ENCODE peak calls at places on chromosomes 7 and 10, in seven cellular contexts. U is naive thymus-derived CD4-positive, alpha-beta T cell; M is CD4-positive, CD25-positive, alpha-beta regulatory T cell; G is iPS DF 6.9; K is upper lobe of right lung; N is adrenal gland; R is HCT116. L is an unnamed sample.

GRCh38 chr10:63593576-63593975 is 72.4 kb downstream of the REEP3 start:
- DNase-seq in U (no peak), M (no peak), G (no peak), K (no peak), N (no peak), R (no peak), L (no peak)

GRCh38 chr10:118175148-118175547 is 128.4 kb upstream of the RAB11FIP2 start:
- DNase-seq in U (no peak), M (no peak), G (no peak), K (no peak), N (no peak), R (no peak), L (no peak)

GRCh38 chr7:2403014-2403717 is at the start of gene CHST12:
- DNase-seq in U (peak), M (peak), G (peak), K (peak), N (peak), R (peak), L (peak)

GRCh38 chr7:115962340-115962739 is 68.2 kb downstream of the TFEC start:
- DNase-seq in U (no peak), M (no peak), G (no peak), K (no peak), N (no peak), R (no peak), L (no peak)

GRCh38 chr7:27154901-27155815 is 1.3 kb downstream of the HOXA7 start:
- DNase-seq in U (no peak), M (no peak), G (no peak), K (peak), N (peak), R (no peak), L (no peak)

GRCh38 chr10:129771024-129771423 is 193.1 kb downstream of the EBF3 start:
- DNase-seq in U (no peak), M (no peak), G (no peak), K (no peak), N (no peak), R (no peak), L (no peak)

GRCh38 chr7:91571601-91572000 is 307.4 kb downstream of the FZD1 start:
- DNase-seq in U (no peak), M (no peak), G (no peak), K (no peak), N (no peak), R (no peak), L (no peak)

GRCh38 chr7:106110238-106110560 is 1.9 kb downstream of the SYPL1 start:
- DNase-seq in U (no peak), M (no peak), G (no peak), K (no peak), N (no peak), R (no peak), L (no peak)

GRCh38 chr10:116817178-116817577 is 32.1 kb upstream of the ENO4 start:
- DNase-seq in U (no peak), M (no peak), G (no peak), K (no peak), N (no peak), R (no peak), L (no peak)

GRCh38 chr10:62594093-62594520 is 210.4 kb upstream of the ADO start:
- DNase-seq in U (peak), M (peak), G (peak), K (peak), N (peak), R (peak), L (peak)

GRCh38 chr10:99730026-99730425 is 1.9 kb downstream of the COX15 start:
- DNase-seq in U (no peak), M (no peak), G (no peak), K (no peak), N (no peak), R (no peak), L (no peak)

GRCh38 chr7:116455499-116455898 is 44.0 kb upstream of the CAV2 start:
- DNase-seq in U (no peak), M (no peak), G (no peak), K (no peak), N (no peak), R (no peak), L (no peak)

GRCh38 chr10:121818599-121818998 is 109.2 kb downstream of the ATE1 start:
- DNase-seq in U (no peak), M (no peak), G (no peak), K (no peak), N (no peak), R (no peak), L (no peak)

GRCh38 chr10:17125316-17125715 is 4.3 kb downstream of the CUBN start:
- DNase-seq in U (no peak), M (no peak), G (no peak), K (no peak), N (no peak), R (no peak), L (no peak)

GRCh38 chr7:618539-619355 is 99.1 kb upstream of the PDGFA start:
- DNase-seq in U (peak), M (peak), G (no peak), K (peak), N (no peak), R (no peak), L (no peak)

GRCh38 chr10:22335204-22335956 is 9.9 kb upstream of the SPAG6 start:
- DNase-seq in U (peak), M (peak), G (no peak), K (peak), N (peak), R (no peak), L (peak)

GRCh38 chr10:131870831-131871672 is 29.8 kb upstream of the PPP2R2D start:
- DNase-seq in U (no peak), M (no peak), G (no peak), K (peak), N (no peak), R (no peak), L (no peak)

GRCh38 chr10:7585228-7585627 is 81.5 kb downstream of the ITIH5 start:
- DNase-seq in U (no peak), M (no peak), G (no peak), K (no peak), N (no peak), R (no peak), L (no peak)

GRCh38 chr7:27153526-27153925 is 1.1 kb upstream of the HOXA3 start:
- DNase-seq in U (no peak), M (no peak), G (no peak), K (no peak), N (no peak), R (no peak), L (no peak)

GRCh38 chr7:155792315-155792960 is 19.8 kb downstream of the SHH start:
- DNase-seq in U (no peak), M (no peak), G (no peak), K (no peak), N (no peak), R (no peak), L (no peak)

GRCh38 chr7:512146-512510 is 7.5 kb downstream of the PDGFA start:
- DNase-seq in U (no peak), M (no peak), G (no peak), K (no peak), N (no peak), R (no peak), L (no peak)

GRCh38 chr7:106175507-106175906 is 63.4 kb upstream of the SYPL1 start:
- DNase-seq in U (no peak), M (no peak), G (no peak), K (no peak), N (no peak), R (no peak), L (no peak)

GRCh38 chr7:112540839-112541577 is 60.2 kb downstream of the LSMEM1 start:
- DNase-seq in U (no peak), M (no peak), G (no peak), K (no peak), N (no peak), R (no peak), L (no peak)

GRCh38 chr10:57338823-57339558 is 928.7 kb downstream of the IPMK start:
- DNase-seq in U (no peak), M (no peak), G (peak), K (no peak), N (peak), R (no peak), L (no peak)

GRCh38 chr10:73774637-73775036 is 7.2 kb upstream of the CHCHD1 start:
- DNase-seq in U (no peak), M (no peak), G (no peak), K (no peak), N (no peak), R (no peak), L (no peak)

GRCh38 chr7:6166443-6166871 is 106.0 kb downstream of the CYTH3 start:
- DNase-seq in U (no peak), M (no peak), G (no peak), K (no peak), N (no peak), R (no peak), L (no peak)

GRCh38 chr10:5628366-5628765 is 38.0 kb downstream of the ASB13 start:
- DNase-seq in U (no peak), M (no peak), G (no peak), K (no peak), N (no peak), R (no peak), L (no peak)

GRCh38 chr10:100710151-100710871 is 35.1 kb upstream of the PAX2 start:
- DNase-seq in U (no peak), M (no peak), G (no peak), K (no peak), N (peak), R (no peak), L (no peak)

GRCh38 chr10:96512997-96513685 is 585 bp downstream of the TLL2 start:
- DNase-seq in U (no peak), M (peak), G (no peak), K (no peak), N (no peak), R (no peak), L (no peak)

GRCh38 chr10:74234569-74234968 is 83.5 kb downstream of the ADK start:
- DNase-seq in U (no peak), M (no peak), G (no peak), K (no peak), N (no peak), R (no peak), L (no peak)

GRCh38 chr7:101377189-101377736 is 14.6 kb downstream of the COL26A1 start:
- DNase-seq in U (no peak), M (no peak), G (no peak), K (no peak), N (no peak), R (no peak), L (no peak)

DNA sequence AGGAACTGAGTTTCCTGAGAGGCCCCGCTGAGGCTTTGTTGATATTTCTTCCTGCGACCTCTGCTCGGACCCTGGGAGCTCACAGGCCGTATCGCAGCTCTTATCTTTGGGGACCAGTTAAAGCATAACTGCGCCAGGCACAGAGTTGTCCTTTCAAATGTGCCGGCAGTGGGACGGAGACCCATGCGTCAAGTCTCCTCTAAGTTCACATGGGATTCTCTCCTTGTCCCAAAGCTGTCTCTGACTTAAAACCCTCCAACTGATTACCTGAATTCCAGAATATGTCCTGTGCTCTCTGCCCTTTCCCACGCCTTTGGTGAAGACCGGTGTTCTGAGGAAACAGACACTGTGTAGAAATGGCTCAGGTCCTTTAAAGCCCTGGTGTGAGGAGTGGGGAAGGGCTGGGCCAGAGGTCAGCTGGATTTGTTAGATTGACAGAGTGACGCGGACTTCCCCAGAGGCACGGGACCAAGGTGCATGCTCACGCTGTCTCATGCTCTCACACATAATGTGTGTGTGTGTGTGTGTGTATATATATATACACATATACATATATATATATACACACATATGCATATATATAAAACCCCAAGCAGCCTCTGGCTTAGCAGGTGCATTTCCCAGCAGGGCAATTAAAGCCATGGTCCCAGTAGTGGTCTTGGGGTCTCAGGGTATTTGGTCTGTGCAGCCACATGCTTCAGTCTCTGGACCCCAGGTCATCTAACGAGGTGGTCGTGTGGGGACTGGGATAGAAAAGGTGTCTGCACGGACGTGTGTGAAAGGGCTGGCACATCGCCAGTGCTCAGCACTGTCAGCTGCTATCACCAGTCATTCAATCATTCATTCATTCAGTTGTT is 170.0 kb downstream of the EGFR start:
- DNase-seq in U (no peak), M (no peak), G (no peak), K (no peak), N (no peak), R (no peak), L (no peak)
- H3K27ac ChIP-seq in U (no peak), M (no peak), G (no peak), K (no peak), N (no peak), R (no peak), L (no peak)

GRCh38 chr7:30464231-30464660 is 14.3 kb downstream of the NOD1 start:
- DNase-seq in U (no peak), M (no peak), G (no peak), K (no peak), N (no peak), R (no peak), L (no peak)

GRCh38 chr7:30463400-30464145 is 15.0 kb downstream of the NOD1 start:
- DNase-seq in U (no peak), M (no peak), G (no peak), K (no peak), N (no peak), R (no peak), L (no peak)

GRCh38 chr7:30458311-30458710 is 20.3 kb downstream of the NOD1 start:
- DNase-seq in U (no peak), M (no peak), G (no peak), K (no peak), N (no peak), R (no peak), L (no peak)

GRCh38 chr7:30459591-30460245 is 18.9 kb downstream of the NOD1 start:
- DNase-seq in U (no peak), M (no peak), G (no peak), K (no peak), N (peak), R (no peak), L (no peak)

GRCh38 chr7:30460246-30460633 is 18.3 kb downstream of the NOD1 start:
- DNase-seq in U (no peak), M (no peak), G (no peak), K (no peak), N (no peak), R (no peak), L (no peak)
- H3K27ac ChIP-seq in U (no peak), M (no peak), G (no peak), K (peak), N (no peak), R (no peak), L (no peak)

DNA sequence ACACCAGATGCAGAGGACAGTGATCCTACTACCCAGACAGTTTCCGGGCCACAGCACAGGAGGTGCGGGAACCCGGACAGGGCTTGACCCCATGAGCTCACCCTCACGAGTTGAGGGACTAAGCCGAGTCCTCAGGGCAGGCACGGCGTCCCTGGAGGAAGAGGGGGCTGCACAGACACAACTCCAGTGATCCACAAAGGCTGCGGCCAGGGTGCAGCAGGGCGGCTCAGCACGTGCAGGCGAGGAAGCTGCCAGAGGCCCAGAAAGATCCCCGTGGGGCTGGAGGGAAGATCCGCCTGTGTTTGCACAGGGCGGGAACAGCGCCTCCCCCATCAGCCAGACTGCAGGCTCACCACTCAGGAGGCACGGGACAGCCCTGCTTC is 45.9 kb upstream of the TMEM72 start:
- DNase-seq in U (no peak), M (no peak), G (no peak), K (no peak), N (no peak), R (no peak), L (no peak)
- H3K27ac ChIP-seq in U (no peak), M (no peak), G (no peak), K (no peak), N (no peak), R (no peak), L (no peak)

DNA sequence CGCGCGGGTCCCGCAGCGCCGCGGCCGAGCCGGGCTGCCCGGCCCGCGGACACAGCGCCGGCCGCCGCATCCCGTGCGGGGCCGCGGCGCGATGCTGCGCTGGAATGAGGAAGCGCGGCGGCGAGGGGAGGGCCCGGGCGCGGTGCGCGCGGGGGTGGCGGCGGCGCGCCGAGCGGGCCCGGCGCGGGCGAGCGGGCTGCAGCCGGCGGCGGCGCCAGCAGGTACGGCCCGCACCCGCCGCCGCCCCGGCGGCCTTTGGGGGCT is 690 bp upstream of the IKZF1 start:
- DNase-seq in U (no peak), M (no peak), G (no peak), K (peak), N (no peak), R (no peak), L (no peak)
- H3K27ac ChIP-seq in U (peak), M (peak), G (no peak), K (peak), N (no peak), R (no peak), L (no peak)

DNA sequence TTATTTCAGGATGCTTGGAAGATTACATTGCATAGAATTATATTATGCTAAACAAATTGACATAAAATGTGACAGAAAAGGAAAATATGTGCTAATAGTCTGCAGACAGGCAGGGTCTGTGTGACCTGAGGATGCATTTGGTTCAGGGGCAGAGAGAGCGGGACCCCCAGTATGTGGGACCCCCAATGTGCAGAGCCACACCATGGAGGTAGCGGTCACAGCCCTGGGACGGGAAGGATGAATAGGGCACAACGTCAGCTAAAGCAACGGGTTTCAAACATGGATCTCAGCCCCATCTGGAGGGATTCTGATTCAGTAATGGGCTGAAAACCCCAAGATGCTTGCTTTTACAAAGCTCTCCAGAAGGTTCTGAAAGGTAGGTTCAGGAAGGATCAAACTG is 251.8 kb upstream of the ADARB2 start:
- DNase-seq in U (no peak), M (no peak), G (no peak), K (no peak), N (no peak), R (no peak), L (no peak)
- H3K27ac ChIP-seq in U (no peak), M (no peak), G (no peak), K (no peak), N (no peak), R (no peak), L (no peak)

DNA sequence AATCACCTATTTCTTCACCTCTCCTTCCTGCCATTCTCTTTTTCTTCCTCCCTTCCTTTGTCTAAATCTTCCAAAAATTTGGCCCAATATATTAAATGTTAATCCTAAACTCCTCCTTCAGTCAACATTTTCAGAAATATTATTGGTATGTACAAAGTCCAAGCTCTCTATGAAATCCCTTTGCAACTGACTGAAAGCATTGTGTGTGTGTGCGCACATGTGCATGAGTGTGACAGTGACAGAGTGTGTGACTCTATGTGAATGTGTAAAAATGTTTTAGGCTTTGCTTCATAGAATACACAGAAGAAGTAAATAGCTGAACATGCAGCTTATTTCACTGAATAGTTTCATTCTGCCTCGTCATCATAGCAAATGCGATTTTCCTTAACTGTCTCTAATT is 7.0 kb downstream of the GPAM start:
- DNase-seq in U (no peak), M (no peak), G (no peak), K (no peak), N (no peak), R (no peak), L (no peak)
- H3K27ac ChIP-seq in U (no peak), M (no peak), G (no peak), K (no peak), N (no peak), R (no peak), L (no peak)